ENCODE peak calls at places on chromosomes 3 and 15, in ten cellular contexts. H, J, A, U, Z, P, R, I, L and O are unnamed samples.

GRCh38 chr3:195005759-195006555 is 265.0 kb downstream of the XXYLT1 start:
- DNase-seq in L (no peak), Z (no peak), H (no peak), J (no peak), U (no peak), R (no peak), A (no peak), P (no peak), I (no peak), O (no peak)

GRCh38 chr3:122103821-122104514 is 48.8 kb downstream of the CD86 start:
- DNase-seq in U (no peak), J (no peak), R (no peak), I (no peak), A (no peak), L (no peak), H (no peak), Z (no peak), P (no peak), O (no peak)

GRCh38 chr3:14154242-14154641 is 24.2 kb downstream of the XPC start:
- DNase-seq in I (no peak), J (no peak), P (peak), A (no peak), U (no peak), Z (no peak), R (no peak), L (no peak), H (no peak), O (no peak)

GRCh38 chr3:9786825-9787654 is 5.2 kb downstream of the TADA3 start:
- DNase-seq in P (no peak), U (no peak), J (no peak), H (no peak), Z (no peak), I (no peak), R (no peak), A (no peak), L (peak), O (no peak)

GRCh38 chr15:98955331-98955730 is 52.3 kb downstream of the PGPEP1L start:
- DNase-seq in A (no peak), Z (no peak), P (peak), U (no peak), R (no peak), L (no peak), I (no peak), H (no peak), J (no peak), O (no peak)

GRCh38 chr15:99466701-99467337 is 99.0 kb upstream of the MEF2A start:
- DNase-seq in L (no peak), P (no peak), J (no peak), I (no peak), H (no peak), Z (peak), R (no peak), A (peak), U (no peak), O (no peak)

GRCh38 chr3:14144423-14145075 is 19.7 kb downstream of the TMEM43 start:
- DNase-seq in A (peak), H (peak), Z (peak), J (peak), L (no peak), R (peak), U (peak), I (peak), P (peak), O (peak)

GRCh38 chr3:24923565-24923964 is 428.9 kb upstream of the THRB start:
- DNase-seq in R (no peak), A (no peak), J (no peak), H (no peak), I (no peak), P (no peak), Z (no peak), L (no peak), U (peak), O (no peak)

GRCh38 chr15:56960116-56960515 is 41.7 kb downstream of the TCF12 start:
- DNase-seq in I (no peak), R (no peak), P (no peak), U (no peak), L (no peak), J (no peak), A (no peak), H (no peak), Z (no peak), O (no peak)

GRCh38 chr15:86201313-86202008 is 121.8 kb downstream of the AGBL1 start:
- DNase-seq in A (no peak), U (no peak), Z (no peak), J (no peak), P (no peak), H (no peak), L (no peak), I (no peak), R (no peak), O (no peak)

GRCh38 chr3:146035366-146035765 is 125.6 kb downstream of the PLOD2 start:
- DNase-seq in J (peak), R (no peak), L (no peak), I (no peak), A (peak), P (no peak), U (peak), Z (peak), H (no peak), O (no peak)

GRCh38 chr3:30539772-30540171 is 66.6 kb upstream of the TGFBR2 start:
- DNase-seq in U (peak), A (no peak), Z (peak), L (no peak), I (no peak), R (no peak), H (peak), J (peak), P (no peak), O (no peak)

GRCh38 chr15:31974855-31975421 is 55.4 kb upstream of the CHRNA7 start:
- DNase-seq in P (peak), I (no peak), H (peak), Z (peak), J (peak), L (no peak), R (no peak), A (no peak), U (no peak), O (no peak)

GRCh38 chr3:130820976-130821375 is 72.9 kb upstream of the ATP2C1 start:
- DNase-seq in P (no peak), I (no peak), J (peak), H (peak), R (no peak), U (peak), A (peak), Z (peak), L (no peak), O (no peak)

GRCh38 chr3:192366916-192367315 is 360.4 kb downstream of the FGF12 start:
- DNase-seq in L (no peak), I (no peak), R (no peak), Z (no peak), U (no peak), J (no peak), H (no peak), A (no peak), P (no peak), O (no peak)

GRCh38 chr3:48142316-48142870 is 45.8 kb downstream of the CDC25A start:
- DNase-seq in I (no peak), H (no peak), U (peak), L (peak), A (no peak), Z (no peak), R (no peak), P (no peak), J (no peak), O (no peak)

GRCh38 chr15:23073890-23074631 is 34.7 kb upstream of the TUBGCP5 start:
- DNase-seq in U (peak), A (no peak), J (no peak), I (no peak), L (no peak), R (no peak), H (no peak), Z (no peak), P (peak), O (no peak)

GRCh38 chr3:185716436-185717090 is 108.3 kb downstream of the IGF2BP2 start:
- DNase-seq in J (no peak), R (no peak), L (no peak), U (peak), A (no peak), H (no peak), P (no peak), Z (peak), I (no peak), O (no peak)

GRCh38 chr3:56813656-56813965 is 11.9 kb upstream of the ARHGEF3 start:
- DNase-seq in A (no peak), Z (no peak), J (no peak), R (no peak), H (no peak), L (no peak), P (no peak), I (no peak), U (no peak), O (no peak)

DNA sequence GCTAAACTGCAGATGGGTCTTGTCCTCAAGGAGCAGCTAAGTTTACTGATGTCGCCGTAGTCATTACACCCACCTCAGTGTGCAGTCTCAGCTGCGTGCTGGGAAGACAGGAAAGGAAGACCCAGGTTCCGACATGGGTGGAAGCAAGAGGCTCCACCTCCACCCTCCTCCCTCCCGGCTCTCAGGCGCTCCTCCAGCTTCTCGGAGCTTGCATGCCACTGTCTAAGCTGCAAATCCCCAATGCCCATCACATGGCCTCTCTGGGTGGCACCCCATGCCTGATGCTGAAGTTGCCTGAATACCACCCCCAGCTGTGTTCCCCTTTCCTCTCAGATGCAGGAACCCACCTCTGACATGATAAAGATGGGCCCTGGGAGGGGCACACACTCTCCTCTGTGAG is 58.5 kb downstream of the MGLL start:
- DNase-seq in R (no peak), H (no peak), U (no peak), Z (no peak), A (no peak), L (peak), P (no peak), J (no peak), I (no peak), O (no peak)
- TF ChIP-seq CTCF in R (no peak), H (no peak), U (no peak), Z (no peak), A (no peak), L (no peak), P (no peak), J (no peak), I (no peak), O (no peak)

DNA sequence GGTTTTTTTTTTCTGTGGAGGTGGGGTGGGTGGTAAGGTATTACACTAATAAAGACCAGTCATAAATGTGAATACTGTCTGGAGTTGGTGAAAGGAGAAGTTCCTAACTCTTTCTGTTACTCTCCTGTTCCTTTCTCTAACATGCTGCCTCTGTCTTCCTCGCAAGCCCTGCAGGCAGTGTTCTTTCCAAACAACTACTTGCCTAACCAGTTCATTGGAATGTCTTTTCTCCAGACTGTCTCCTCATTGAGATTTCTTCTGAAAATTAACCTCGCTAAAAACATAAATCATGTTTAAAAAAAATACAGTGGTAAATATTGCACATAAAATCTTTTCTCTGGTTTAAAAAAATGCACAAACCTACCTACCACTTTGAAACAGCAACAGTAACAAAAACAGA is 135.2 kb downstream of the TP63 start:
- DNase-seq in J (peak), R (no peak), U (peak), L (no peak), Z (no peak), I (no peak), H (no peak), A (peak), P (peak), O (no peak)
- H3K4me3 ChIP-seq in J (no peak), R (no peak), U (peak), L (no peak), Z (no peak), I (no peak), H (no peak), A (no peak), P (no peak), O (no peak)

GRCh38 chr3:139518926-139519842 is 20.4 kb downstream of the RBP1 start:
- DNase-seq in Z (no peak), U (no peak), R (no peak), P (no peak), A (no peak), I (no peak), H (no peak), L (no peak), J (no peak), O (no peak)

GRCh38 chr3:139518296-139518695 is 21.2 kb downstream of the RBP1 start:
- DNase-seq in R (no peak), P (no peak), I (no peak), A (no peak), H (no peak), J (no peak), Z (no peak), U (no peak), L (no peak), O (no peak)

GRCh38 chr3:139521811-139522210 is 17.7 kb downstream of the RBP1 start:
- DNase-seq in J (no peak), U (no peak), I (no peak), R (no peak), Z (no peak), H (no peak), P (no peak), A (no peak), L (no peak), O (no peak)

GRCh38 chr3:139521144-139521543 is 18.4 kb downstream of the RBP1 start:
- DNase-seq in L (no peak), H (no peak), A (no peak), P (no peak), I (no peak), Z (no peak), R (no peak), U (no peak), J (no peak), O (no peak)

DNA sequence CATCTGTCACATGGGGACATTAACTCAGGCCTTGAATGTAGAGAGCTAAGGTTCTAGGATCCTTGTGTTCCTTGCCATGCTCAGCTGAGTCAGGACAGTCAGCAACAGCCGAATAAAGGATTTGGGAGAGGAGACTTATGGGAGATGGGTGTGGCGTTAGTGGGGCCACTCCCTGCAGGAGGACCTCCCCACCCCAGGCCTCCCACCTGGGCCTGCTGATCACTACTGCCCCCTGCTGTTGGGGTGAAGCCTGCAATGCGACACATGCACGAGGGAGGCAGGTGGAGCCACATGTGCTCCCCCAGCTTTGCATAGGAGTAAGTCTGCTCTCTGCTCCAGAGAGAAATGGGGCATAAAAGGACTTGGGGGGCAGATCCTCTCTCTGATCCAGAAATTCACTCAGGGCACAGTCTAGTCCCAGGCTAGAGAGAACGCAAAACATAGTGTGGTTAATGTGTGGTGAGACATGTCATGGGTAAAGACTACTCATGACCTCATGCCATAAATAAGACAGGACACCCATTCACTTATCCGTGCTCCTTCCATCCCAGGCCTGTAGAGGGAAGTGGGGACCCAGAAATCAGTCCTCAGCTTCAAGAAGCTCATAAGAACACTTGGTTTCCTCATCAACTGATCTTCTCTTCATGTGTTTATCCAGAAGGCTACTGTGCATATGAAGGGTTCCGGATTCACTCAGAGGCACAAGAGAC is 19.4 kb downstream of the RBP1 start:
- DNase-seq in R (no peak), P (no peak), Z (peak), L (no peak), U (peak), I (no peak), H (peak), A (peak), J (peak), O (no peak)
- TF ChIP-seq CTCF in R (no peak), P (no peak), Z (peak), L (peak), U (peak), I (peak), H (peak), A (peak), J (peak), O (peak)

GRCh38 chr3:81761904-81762565 is 590 bp upstream of the GBE1 start:
- DNase-seq in Z (peak), U (no peak), I (no peak), P (no peak), A (peak), H (no peak), L (no peak), R (no peak), J (peak), O (no peak)

GRCh38 chr3:81758275-81758674 is 3.2 kb downstream of the GBE1 start:
- DNase-seq in R (no peak), I (no peak), A (peak), H (peak), Z (peak), J (peak), P (no peak), L (no peak), U (peak), O (no peak)

GRCh38 chr3:81764665-81765064 is 3.2 kb upstream of the GBE1 start:
- DNase-seq in I (no peak), H (no peak), P (no peak), L (no peak), U (no peak), R (no peak), A (peak), Z (peak), J (peak), O (no peak)

GRCh38 chr3:81760924-81761903 is at the start of gene GBE1:
- DNase-seq in U (peak), H (peak), R (peak), Z (peak), L (peak), J (peak), I (peak), P (peak), A (peak), O (peak)

GRCh38 chr3:81760215-81760614 is 1.2 kb downstream of the GBE1 start:
- DNase-seq in Z (no peak), J (peak), H (no peak), A (no peak), U (no peak), L (no peak), R (no peak), P (no peak), I (no peak), O (no peak)
- H3K4me3 ChIP-seq in Z (peak), J (peak), H (peak), A (peak), U (peak), L (peak), R (peak), P (peak), I (peak), O (peak)

GRCh38 chr15:63504979-63505841 is 817 bp downstream of the USP3 start:
- DNase-seq in Z (peak), H (peak), P (peak), U (peak), I (no peak), J (peak), A (peak), L (peak), R (no peak), O (no peak)
- TF ChIP-seq CTCF in Z (peak), H (peak), P (peak), U (peak), I (peak), J (peak), A (peak), L (no peak), R (no peak), O (no peak)

GRCh38 chr3:147934316-147935188 is 525.4 kb downstream of the ZIC1 start:
- DNase-seq in I (no peak), L (no peak), H (no peak), J (no peak), A (peak), P (no peak), U (no peak), Z (no peak), R (no peak), O (no peak)
- H3K4me3 ChIP-seq in I (no peak), L (no peak), H (no peak), J (no peak), A (no peak), P (no peak), U (no peak), Z (no peak), R (no peak), O (no peak)

DNA sequence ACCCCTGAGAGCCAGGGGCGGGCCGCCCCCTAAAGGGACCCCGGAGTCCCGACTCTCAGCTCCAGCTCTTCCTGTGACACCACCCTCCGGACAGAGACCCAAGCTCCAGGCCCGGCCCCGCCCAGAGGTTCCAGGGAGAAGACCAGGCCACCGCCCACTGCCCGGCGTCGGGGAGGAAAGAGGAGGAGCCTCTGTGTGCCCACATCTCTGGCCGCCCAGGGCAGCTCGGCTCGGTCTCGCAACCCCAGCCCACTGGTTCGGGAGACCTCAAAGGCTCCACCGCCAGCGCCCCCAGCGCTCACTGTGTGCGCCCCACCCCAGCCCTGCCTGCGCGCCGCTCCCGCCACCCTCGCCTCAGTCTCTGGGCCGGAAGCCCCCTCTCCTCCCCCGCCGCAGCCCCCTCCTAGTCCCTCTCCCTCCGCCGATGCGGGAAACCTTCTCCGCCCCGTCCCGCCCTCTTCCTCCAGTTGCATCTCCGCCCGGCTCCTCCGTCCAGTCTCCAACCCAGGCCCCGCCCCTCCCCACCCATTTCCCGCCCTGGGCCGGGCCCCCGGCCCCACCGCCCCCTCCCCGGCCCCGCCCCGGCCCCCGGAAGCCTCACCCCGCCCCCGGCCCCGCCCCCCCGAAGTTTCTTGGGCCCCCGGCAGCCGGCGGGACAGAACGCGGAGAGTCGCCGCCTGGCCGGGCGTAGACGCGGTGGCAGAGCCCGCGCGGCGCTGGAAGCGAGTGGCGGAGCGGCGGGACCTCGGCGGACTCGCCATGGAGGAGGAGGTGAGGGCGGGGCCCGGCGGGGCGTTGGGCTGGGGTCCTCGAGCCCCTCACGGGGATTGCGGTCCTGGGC is at the start of gene PLEKHO2:
- DNase-seq in I (peak), J (peak), A (peak), R (peak), Z (peak), U (peak), P (peak), H (peak), L (peak), O (peak)
- TF ChIP-seq CTCF in I (no peak), J (no peak), A (peak), R (peak), Z (peak), U (no peak), P (no peak), H (no peak), L (no peak), O (peak)